ENCODE peak calls at places on chromosomes 13 and 19, in seven cellular contexts. U is GM12891, T is GM12878, P is K562, E is GM12892, W is H1, N is HepG2. B is an unnamed sample.

GRCh38 chr19:45568732-45569131 is 15.9 kb downstream of the OPA3 start:
- DNase-seq in U (no peak), T (no peak), P (no peak), E (no peak), W (no peak), N (no peak), B (no peak)

GRCh38 chr13:29572575-29572974 is 22.9 kb downstream of the SLC7A1 start:
- DNase-seq in U (no peak), T (no peak), P (no peak), E (no peak), W (no peak), N (no peak), B (no peak)

GRCh38 chr19:55066107-55066709 is 3.3 kb upstream of the RDH13 start:
- DNase-seq in U (no peak), T (no peak), P (peak), E (no peak), W (no peak), N (no peak), B (no peak)

GRCh38 chr19:30069535-30070197 is 127.6 kb downstream of the URI1 start:
- DNase-seq in U (no peak), T (no peak), P (no peak), E (no peak), W (no peak), N (no peak), B (no peak)

GRCh38 chr19:41427647-41428480 is 690 bp upstream of the B3GNT8 start:
- DNase-seq in U (no peak), T (no peak), P (peak), E (no peak), W (peak), N (no peak), B (peak)

GRCh38 chr13:99299545-99300341 is 7.5 kb downstream of the GPR183 start:
- DNase-seq in U (no peak), T (no peak), P (no peak), E (no peak), W (no peak), N (no peak), B (no peak)

GRCh38 chr19:43526884-43527859 is at the start of gene ETHE1:
- DNase-seq in U (peak), T (no peak), P (peak), E (peak), W (peak), N (peak), B (peak)

GRCh38 chr19:39166571-39167391 is 30.0 kb upstream of the NCCRP1 start:
- DNase-seq in U (no peak), T (no peak), P (peak), E (no peak), W (no peak), N (peak), B (peak)

GRCh38 chr19:14433454-14434156 is 499 bp downstream of the PKN1 start:
- DNase-seq in U (no peak), T (no peak), P (no peak), E (no peak), W (peak), N (no peak), B (peak)

GRCh38 chr19:38731654-38732301 is 12.5 kb downstream of the CAPN12 start:
- DNase-seq in U (no peak), T (no peak), P (no peak), E (no peak), W (no peak), N (no peak), B (no peak)

GRCh38 chr13:83121904-83122303 is 760.4 kb downstream of the SLITRK1 start:
- DNase-seq in U (no peak), T (no peak), P (no peak), E (no peak), W (no peak), N (no peak), B (no peak)

GRCh38 chr19:54439174-54439851 is 9.7 kb upstream of the LENG8 start:
- DNase-seq in U (no peak), T (no peak), P (peak), E (no peak), W (peak), N (peak), B (peak)

GRCh38 chr13:93859666-93860065 is 619.8 kb downstream of the DCT start:
- DNase-seq in U (no peak), T (no peak), P (no peak), E (no peak), W (no peak), N (no peak), B (no peak)

GRCh38 chr13:102903659-102904407 is 58.0 kb downstream of the ERCC5 start:
- DNase-seq in U (no peak), T (no peak), P (peak), E (no peak), W (no peak), N (no peak), B (peak)

GRCh38 chr19:54257116-54257480 is at the start of gene LILRB5:
- DNase-seq in U (no peak), T (no peak), P (no peak), E (no peak), W (peak), N (no peak), B (no peak)

GRCh38 chr13:64369121-64369520 is 2861.0 kb downstream of the PCDH9 start:
- DNase-seq in U (no peak), T (no peak), P (no peak), E (no peak), W (no peak), N (no peak), B (no peak)

GRCh38 chr13:113923376-113924063 is 50.4 kb downstream of the C13orf46 start:
- DNase-seq in U (no peak), T (no peak), P (no peak), E (no peak), W (no peak), N (no peak), B (no peak)

GRCh38 chr19:55285225-55285890 is 1.6 kb downstream of the BRSK1 start:
- DNase-seq in U (no peak), T (no peak), P (no peak), E (no peak), W (no peak), N (no peak), B (no peak)

GRCh38 chr13:88248393-88248792 is 577.2 kb downstream of the SLITRK5 start:
- DNase-seq in U (no peak), T (no peak), P (no peak), E (no peak), W (no peak), N (no peak), B (no peak)

GRCh38 chr13:92137519-92137918 is 739.1 kb downstream of the GPC5 start:
- DNase-seq in U (no peak), T (no peak), P (no peak), E (no peak), W (no peak), N (no peak), B (no peak)

GRCh38 chr19:6761053-6761676 is 6.1 kb downstream of the SH2D3A start:
- DNase-seq in U (no peak), T (no peak), P (peak), E (no peak), W (no peak), N (peak), B (peak)

GRCh38 chr19:7287716-7288115 is 6.5 kb downstream of the INSR start:
- DNase-seq in U (no peak), T (no peak), P (no peak), E (no peak), W (no peak), N (peak), B (no peak)

GRCh38 chr13:30739646-30740642 is 4.6 kb downstream of the ALOX5AP start:
- DNase-seq in U (no peak), T (peak), P (peak), E (peak), W (no peak), N (no peak), B (no peak)

GRCh38 chr19:33670398-33670797 is 48.6 kb downstream of the CHST8 start:
- DNase-seq in U (no peak), T (no peak), P (no peak), E (no peak), W (no peak), N (no peak), B (no peak)

GRCh38 chr19:14002571-14003278 is 3.4 kb downstream of the RFX1 start:
- DNase-seq in U (no peak), T (peak), P (no peak), E (no peak), W (no peak), N (no peak), B (no peak)

GRCh38 chr13:80160110-80160509 is 180.8 kb downstream of the SPRY2 start:
- DNase-seq in U (no peak), T (no peak), P (no peak), E (no peak), W (no peak), N (no peak), B (no peak)

GRCh38 chr19:47158367-47158791 is 27.7 kb downstream of the SAE1 start:
- DNase-seq in U (no peak), T (no peak), P (no peak), E (no peak), W (no peak), N (no peak), B (no peak)

DNA sequence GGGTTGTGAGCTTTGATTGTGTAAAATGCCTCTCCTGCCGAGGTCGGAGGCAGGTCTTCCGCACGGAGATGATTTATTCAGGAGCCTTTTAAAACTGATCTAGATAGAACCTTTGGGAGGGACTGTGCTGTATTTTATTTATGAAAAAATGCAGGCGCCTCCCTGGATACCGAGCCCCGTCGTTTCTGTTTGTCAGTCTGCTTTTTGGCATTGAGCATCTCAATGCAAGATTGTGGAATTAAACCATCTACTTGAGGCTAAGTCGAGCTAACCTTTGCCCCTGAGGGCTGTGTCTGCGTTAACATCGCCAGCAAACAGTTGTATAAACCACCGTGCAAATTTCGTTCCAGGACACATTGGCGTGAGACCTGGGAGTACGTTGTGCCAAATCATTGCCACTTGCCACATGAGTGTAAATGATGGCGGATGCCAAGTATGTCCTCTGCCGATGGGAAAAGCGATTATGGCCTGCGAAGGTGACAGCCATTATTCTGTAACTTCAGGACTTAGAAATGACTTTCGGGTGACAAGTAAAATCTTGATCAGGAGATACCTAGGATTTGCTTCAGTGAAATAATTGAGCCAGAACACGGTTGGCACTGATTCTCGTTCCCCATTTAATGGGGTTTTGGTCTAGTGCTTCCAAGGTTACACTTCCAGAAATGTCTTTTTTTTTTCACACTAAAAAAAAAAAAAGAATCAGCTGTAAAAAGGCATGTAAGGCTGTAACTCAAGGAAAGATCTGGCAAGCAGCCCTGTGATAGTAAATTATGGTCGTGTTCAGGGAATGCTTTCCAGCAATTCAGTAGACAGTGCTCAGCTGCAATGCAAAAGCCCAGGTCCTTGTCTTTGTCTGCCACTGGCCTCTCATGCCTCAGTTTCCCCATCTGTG is 27.5 kb upstream of the NDUFS7 start:
- DNase-seq in U (no peak), T (no peak), P (no peak), E (no peak), W (no peak), N (no peak), B (no peak)
- TF ChIP-seq TAF1 in U (no peak), T (no peak), P (no peak), E (no peak), W (no peak), N (no peak), B (no peak)

DNA sequence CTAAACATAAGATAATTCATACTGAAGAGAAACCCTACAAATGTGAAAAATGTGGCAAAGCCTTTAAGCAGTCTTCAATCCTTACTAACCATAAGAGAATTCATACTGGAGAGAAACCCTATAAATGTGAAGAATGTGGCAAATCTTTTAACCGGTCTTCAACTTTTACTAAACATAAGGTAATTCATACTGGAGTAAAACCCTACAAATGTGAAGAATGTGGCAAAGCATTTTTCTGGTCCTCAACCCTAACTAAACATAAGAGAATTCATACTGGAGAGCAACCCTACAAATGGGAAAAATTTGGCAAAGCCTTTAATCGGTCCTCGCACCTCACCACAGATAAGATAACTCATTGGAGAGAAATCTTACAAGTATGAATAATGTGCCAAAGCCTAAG is 40.6 kb downstream of the ZNF254 start:
- DNase-seq in U (no peak), T (no peak), P (no peak), E (no peak), W (no peak), N (no peak), B (no peak)
- TF ChIP-seq TAF1 in U (no peak), T (no peak), P (no peak), E (no peak), W (no peak), N (no peak), B (no peak)

GRCh38 chr13:38494445-38494844 is 144.8 kb downstream of the UFM1 start:
- DNase-seq in U (no peak), T (no peak), P (no peak), E (no peak), W (no peak), N (no peak), B (no peak)

GRCh38 chr13:38490657-38491056 is 141.0 kb downstream of the UFM1 start:
- DNase-seq in U (no peak), T (no peak), P (no peak), E (no peak), W (no peak), N (no peak), B (no peak)
- TF ChIP-seq TAF1 in U (no peak), T (no peak), P (no peak), E (no peak), W (no peak), N (no peak), B (no peak)

DNA sequence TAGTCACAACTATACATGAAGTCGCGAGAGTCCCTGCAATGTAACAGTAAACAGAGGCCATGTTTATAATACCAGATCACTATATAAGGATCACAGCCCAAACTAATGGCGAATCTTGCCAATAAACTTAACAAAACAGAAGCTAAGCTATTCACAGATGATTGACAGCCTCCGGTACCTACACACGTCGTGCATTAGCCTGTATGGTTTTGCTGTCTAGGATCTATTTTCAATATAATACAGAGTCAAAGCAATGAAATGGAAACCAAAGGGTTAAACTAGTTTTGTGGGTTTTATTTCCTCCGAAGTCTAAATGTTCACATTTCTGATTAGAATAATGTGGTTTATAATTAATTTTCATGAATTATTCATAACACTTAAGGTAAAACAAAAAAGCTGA is 10.1 kb downstream of the ANKRD10 start:
- DNase-seq in U (no peak), T (no peak), P (no peak), E (no peak), W (no peak), N (no peak), B (no peak)
- TF ChIP-seq TAF1 in U (no peak), T (no peak), P (no peak), E (no peak), W (no peak), N (no peak), B (no peak)

GRCh38 chr13:112735791-112736190 is 46.0 kb downstream of the ATP11A start:
- DNase-seq in U (no peak), T (no peak), P (no peak), E (no peak), W (no peak), N (no peak), B (no peak)

GRCh38 chr13:112740502-112741131 is 50.8 kb downstream of the ATP11A start:
- DNase-seq in U (no peak), T (no peak), P (peak), E (no peak), W (no peak), N (no peak), B (no peak)

GRCh38 chr13:112734696-112735547 is 45.1 kb downstream of the ATP11A start:
- DNase-seq in U (no peak), T (no peak), P (no peak), E (no peak), W (no peak), N (no peak), B (no peak)

GRCh38 chr13:112738606-112739005 is 48.8 kb downstream of the ATP11A start:
- DNase-seq in U (no peak), T (no peak), P (no peak), E (no peak), W (no peak), N (no peak), B (no peak)

DNA sequence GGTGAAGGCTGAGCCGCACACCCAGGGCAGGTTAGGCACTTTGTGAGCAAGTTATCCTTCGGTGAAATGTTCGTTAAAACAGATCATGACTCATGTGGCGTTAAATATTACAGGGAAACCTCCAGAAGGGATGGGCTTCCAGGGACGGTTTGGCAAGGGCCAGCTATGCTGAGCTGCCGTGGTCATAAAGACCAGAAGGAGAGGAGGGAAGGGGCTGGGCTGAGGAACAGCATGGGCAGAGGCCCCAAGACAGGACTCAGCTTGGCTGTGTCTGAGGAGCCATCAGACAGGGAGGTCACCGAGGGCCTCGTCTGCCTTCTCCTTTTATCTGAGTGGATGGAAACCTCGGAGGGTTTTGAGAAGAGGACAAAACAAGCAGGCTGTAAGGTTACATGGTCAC is 47.5 kb downstream of the ATP11A start:
- DNase-seq in U (no peak), T (no peak), P (no peak), E (no peak), W (no peak), N (no peak), B (no peak)
- TF ChIP-seq TAF1 in U (no peak), T (no peak), P (no peak), E (no peak), W (no peak), N (no peak), B (no peak)

DNA sequence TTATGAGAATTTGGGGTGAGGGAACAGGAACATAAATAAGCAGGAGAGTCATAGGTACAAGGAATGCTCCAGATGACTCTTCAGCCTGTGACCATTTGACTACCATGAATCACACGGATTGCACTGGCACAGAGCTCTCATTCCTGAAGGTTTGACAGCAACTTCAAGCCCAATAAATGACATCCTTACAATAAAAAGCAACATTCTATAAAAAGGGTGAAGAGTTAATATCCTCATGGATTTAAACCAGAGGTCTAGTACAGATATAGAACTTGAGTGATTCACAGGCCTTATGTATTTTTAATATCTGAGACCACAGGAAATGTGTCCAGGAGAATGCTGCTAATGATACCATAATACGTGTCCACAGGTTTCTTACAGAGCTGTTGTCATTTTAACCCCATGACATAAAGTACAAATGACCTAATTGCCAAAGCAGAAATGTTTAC is 158.1 kb downstream of the IRS2 start:
- DNase-seq in U (no peak), T (no peak), P (no peak), E (no peak), W (no peak), N (no peak), B (no peak)
- TF ChIP-seq TAF1 in U (no peak), T (no peak), P (no peak), E (no peak), W (no peak), N (no peak), B (no peak)

DNA sequence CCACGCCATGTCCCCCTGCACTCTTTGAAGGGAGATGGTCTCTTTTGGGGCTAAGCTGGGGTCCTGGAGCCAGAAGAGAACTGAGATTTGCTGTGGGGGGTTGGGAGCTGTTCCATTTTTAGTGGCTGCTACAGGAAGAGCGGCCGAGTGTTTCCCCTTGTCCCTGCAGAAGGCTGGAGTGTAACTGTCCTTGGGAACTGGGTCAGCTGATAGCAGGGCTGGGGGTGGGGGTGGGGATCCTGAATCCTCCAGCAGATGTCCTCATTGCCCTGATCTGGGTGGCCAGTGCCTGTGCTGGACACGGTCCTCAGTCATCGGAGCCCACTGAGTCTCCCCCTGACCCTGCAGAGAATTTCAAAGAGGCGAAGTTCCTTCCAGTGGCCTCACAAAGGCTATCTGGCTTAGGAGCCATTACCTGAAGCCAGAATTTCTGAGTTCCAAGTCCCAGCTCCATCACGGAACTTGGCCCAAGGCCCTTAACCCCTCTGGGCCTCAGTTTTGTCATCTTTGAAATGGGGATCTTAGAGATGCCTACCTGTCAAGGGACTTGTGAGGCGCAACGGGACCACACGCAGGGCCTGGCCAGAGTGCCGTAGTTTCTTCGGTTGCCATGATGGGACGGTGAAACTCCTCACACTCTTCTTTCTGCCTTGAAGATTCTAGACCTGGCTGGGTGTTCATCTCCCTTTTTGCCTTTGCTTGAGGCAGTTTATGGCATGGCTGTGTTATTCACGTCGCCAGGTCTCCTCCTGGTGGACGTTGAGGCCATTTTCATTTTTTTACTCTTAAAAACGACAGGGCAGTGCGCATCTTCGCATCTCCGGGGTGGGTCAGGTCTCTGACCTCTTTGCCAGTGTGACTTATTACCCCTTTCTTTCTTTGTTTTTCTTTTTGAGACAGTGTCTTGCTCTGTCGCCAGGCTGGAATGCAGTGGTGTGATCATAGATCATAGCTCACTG is 51.9 kb downstream of the DNM2 start:
- DNase-seq in U (no peak), T (no peak), P (peak), E (no peak), W (no peak), N (peak), B (peak)
- TF ChIP-seq TAF1 in U (no peak), T (no peak), P (no peak), E (no peak), W (no peak), N (peak), B (no peak)